ENCODE peak calls at places on chromosomes 7 and 10, in four cellular contexts. U is thyroid gland, P is spleen, Z is body of pancreas. C is an unnamed sample.

GRCh38 chr7:111090834-111091233 is at the start of gene LRRN3:
- DNase-seq in U (peak; percentile 68), P (no peak), Z (no peak), C (peak; percentile 91)

GRCh38 chr10:52864459-52865106 is 92.0 kb upstream of the MBL2 start:
- DNase-seq in Z (no peak), U (no peak), P (peak; percentile 67), C (peak; percentile 68)

GRCh38 chr7:1944619-1945210 is 274.6 kb downstream of the ELFN1 start:
- DNase-seq in U (no peak), P (peak; percentile 74), Z (no peak), C (no peak)

GRCh38 chr7:115297651-115298050 is 375.8 kb downstream of the MDFIC start:
- DNase-seq in P (no peak), Z (no peak), U (peak; percentile 41), C (peak; percentile 37)

GRCh38 chr7:111855842-111856227 is 293.5 kb upstream of the IMMP2L start:
- DNase-seq in U (no peak), P (no peak), Z (peak; percentile 18), C (peak; percentile 48)

GRCh38 chr10:51965451-51965850 is 266.1 kb upstream of the CSTF2T start:
- DNase-seq in P (no peak), U (no peak), Z (no peak), C (no peak)

GRCh38 chr7:131501422-131501821 is 55.0 kb downstream of the PODXL start:
- DNase-seq in U (no peak), Z (no peak), P (no peak), C (no peak)

GRCh38 chr7:125491137-125491536 is 561.5 kb upstream of the POT1 start:
- DNase-seq in Z (no peak), P (no peak), U (no peak), C (no peak)

GRCh38 chr10:23693398-23693797 is 254.5 kb downstream of the OTUD1 start:
- DNase-seq in P (peak; percentile 77), U (no peak), Z (no peak), C (peak; percentile 57)

GRCh38 chr7:108094933-108095710 is 35.0 kb downstream of the LAMB4 start:
- DNase-seq in P (no peak), Z (peak; percentile 69), U (peak; percentile 30), C (no peak)

GRCh38 chr10:110137142-110137545 is 70.3 kb upstream of the MXI1 start:
- DNase-seq in Z (no peak), U (no peak), P (no peak), C (no peak)

GRCh38 chr7:99560834-99561734 is 2.6 kb downstream of the ZNF655 start:
- DNase-seq in U (no peak), Z (no peak), P (no peak), C (no peak)

GRCh38 chr10:84177541-84178386 is 4.2 kb downstream of the GPR15LG start:
- DNase-seq in U (no peak), P (peak; percentile 87), Z (no peak), C (no peak)

GRCh38 chr10:122911889-122912484 is 1.6 kb downstream of the FAM24A start:
- DNase-seq in U (peak; percentile 53), Z (peak; percentile 56), P (no peak), C (peak; percentile 68)

GRCh38 chr7:129143724-129144094 is 798 bp upstream of the TSPAN33 start:
- DNase-seq in Z (no peak), P (no peak), U (no peak), C (no peak)

GRCh38 chr7:1533569-1534329 is 3.2 kb downstream of the MAFK start:
- DNase-seq in P (peak; percentile 84), U (peak; percentile 66), Z (peak; percentile 57), C (no peak)

GRCh38 chr7:74572301-74573090 is 85.0 kb upstream of the GTF2I start:
- DNase-seq in U (peak; percentile 69), Z (no peak), P (no peak), C (no peak)

GRCh38 chr7:39624202-39624807 is 933 bp downstream of the RALA start:
- DNase-seq in Z (no peak), P (no peak), U (peak; percentile 46), C (peak; percentile 39)

GRCh38 chr7:33909312-33909711 is 4.0 kb downstream of the BMPER start:
- DNase-seq in P (no peak), Z (no peak), U (no peak), C (no peak)

GRCh38 chr7:128931965-128932861 is 5.5 kb upstream of the IRF5 start:
- DNase-seq in P (no peak), Z (no peak), U (no peak), C (no peak)

GRCh38 chr10:111081595-111081994 is 4.8 kb downstream of the ADRA2A start:
- DNase-seq in U (no peak), Z (no peak), P (no peak), C (no peak)

GRCh38 chr7:3042861-3043489 is 692 bp downstream of the CARD11 start:
- DNase-seq in Z (no peak), P (peak; percentile 91), U (no peak), C (no peak)

GRCh38 chr7:38833329-38833728 is 75.7 kb downstream of the VPS41 start:
- DNase-seq in U (no peak), Z (no peak), P (no peak), C (no peak)

GRCh38 chr10:114172241-114172640 is 1.8 kb downstream of the CCDC186 start:
- DNase-seq in P (no peak), U (no peak), Z (no peak), C (no peak)

GRCh38 chr10:100341953-100342626 is 4.9 kb upstream of the SCD start:
- DNase-seq in U (peak; percentile 27), P (no peak), Z (peak; percentile 55), C (peak; percentile 75)

GRCh38 chr10:107013258-107014001 is 151.1 kb downstream of the SORCS1 start:
- DNase-seq in U (no peak), P (no peak), Z (no peak), C (no peak)
- H3K27ac ChIP-seq in U (peak overlapping the region; percentile 1), P (no peak overlapping the region), Z (no peak overlapping the region), C (no peak overlapping the region)

GRCh38 chr10:63465293-63466167 is at the start of gene JMJD1C:
- DNase-seq in Z (peak; percentile 76), U (peak; percentile 83), P (peak; percentile 95), C (peak; percentile 82)
- TF ChIP-seq POLR2A in Z (peak; percentile 82), U (peak; percentile 84), P (peak; percentile 71), C (no peak)

GRCh38 chr7:157932498-157933218 is 595.9 kb downstream of the DNAJB6 start:
- DNase-seq in P (no peak), U (no peak), Z (no peak), C (no peak)
- H3K9me3 ChIP-seq in P (peaks cover 31% of the 10 kb centered on the region), U (no peaks in the 10 kb centered on the region), Z (no peaks in the 10 kb centered on the region), C (no peaks in the 10 kb centered on the region)

DNA sequence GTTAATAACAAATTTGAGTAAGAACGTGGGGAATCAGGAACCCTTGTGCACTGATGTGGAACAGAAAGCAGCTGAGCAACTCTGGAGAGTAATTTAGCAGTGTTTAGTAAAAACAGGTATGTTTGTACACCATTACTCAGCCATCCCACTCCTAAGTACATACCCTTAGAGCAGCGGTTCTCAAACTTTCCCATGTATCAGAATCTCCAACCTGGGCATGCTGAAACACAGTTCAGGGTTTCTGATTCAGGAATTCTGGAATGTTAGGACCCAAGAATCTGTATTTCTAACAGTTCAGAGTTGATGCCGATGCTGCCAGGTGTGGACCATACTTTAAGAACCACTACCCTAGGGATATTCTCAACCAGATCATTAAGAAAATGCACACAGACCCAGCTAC is 5.1 kb downstream of the SGMS1 start:
- DNase-seq in U (peak; percentile 51), P (no peak), Z (no peak), C (no peak)
- H3K27ac ChIP-seq in U (peak overlapping the region; percentile 49), P (no peak overlapping the region), Z (no peak overlapping the region), C (no peak overlapping the region)

DNA sequence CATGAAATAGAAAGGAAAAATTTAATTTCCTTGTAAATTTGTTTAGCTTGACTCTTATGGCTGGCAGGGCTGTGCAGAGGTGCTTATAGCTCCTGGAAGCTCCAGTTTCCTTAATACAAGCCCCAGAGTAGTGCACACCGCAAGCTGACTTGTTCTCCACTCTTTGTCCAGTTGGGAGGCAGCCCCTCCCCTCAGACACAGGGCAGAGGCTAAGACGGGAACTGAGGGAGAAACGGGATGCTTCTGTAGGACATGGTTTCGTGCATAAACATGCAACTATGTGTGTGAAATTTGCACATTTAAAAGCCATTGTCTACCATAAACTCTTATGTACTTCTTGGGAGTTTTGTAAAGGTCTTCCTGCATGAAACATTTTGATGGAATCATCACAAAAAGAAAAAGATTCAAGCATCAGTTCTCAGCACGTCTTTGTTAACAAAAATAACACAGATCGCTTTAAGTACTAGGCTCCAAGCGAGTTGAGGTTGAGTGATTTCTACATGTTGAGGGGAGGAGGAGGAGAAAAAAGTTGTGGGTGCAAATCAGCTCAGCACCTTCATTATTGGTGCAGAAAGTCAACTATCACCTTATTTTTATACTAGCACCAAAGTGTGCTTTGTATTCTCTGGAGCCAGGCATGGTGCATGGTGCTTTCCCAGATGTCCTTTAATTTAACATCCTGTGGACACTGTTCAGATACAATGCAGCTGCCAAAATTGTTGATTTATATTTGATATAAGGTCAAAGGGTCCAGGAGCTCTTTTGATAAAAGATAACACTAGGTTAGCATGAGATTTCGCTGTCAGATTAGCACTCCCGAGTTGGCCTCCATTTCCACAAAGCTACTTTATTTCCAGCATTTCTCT is 124.5 kb downstream of the CHN2 start:
- DNase-seq in P (no peak), Z (no peak), U (no peak), C (no peak)
- TF ChIP-seq POLR2A in P (no peak), Z (no peak), U (no peak), C (no peak)

DNA sequence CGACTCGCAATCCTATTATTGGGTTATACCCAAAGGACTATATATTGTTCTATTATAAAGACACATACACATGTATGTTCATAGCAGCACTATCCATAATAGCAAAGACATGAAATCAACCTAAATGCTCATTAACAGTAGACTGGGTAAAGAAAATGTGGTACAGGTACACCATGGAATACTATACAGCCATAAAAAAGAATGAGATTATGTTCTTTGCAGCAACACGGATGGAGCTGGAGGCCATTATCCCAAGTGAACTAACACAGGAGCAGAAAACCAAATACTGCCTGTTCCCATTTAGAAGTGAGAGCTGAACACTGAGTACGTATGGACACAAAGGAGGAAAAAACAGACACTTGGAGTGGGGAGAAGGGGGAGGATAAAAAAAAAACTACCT is 536.8 kb upstream of the DPP6 start:
- DNase-seq in U (no peak), P (no peak), Z (no peak), C (no peak)
- H3K9me3 ChIP-seq in U (no peaks in the 10 kb centered on the region), P (peaks cover 44% of the 10 kb centered on the region), Z (no peaks in the 10 kb centered on the region), C (no peaks in the 10 kb centered on the region)

DNA sequence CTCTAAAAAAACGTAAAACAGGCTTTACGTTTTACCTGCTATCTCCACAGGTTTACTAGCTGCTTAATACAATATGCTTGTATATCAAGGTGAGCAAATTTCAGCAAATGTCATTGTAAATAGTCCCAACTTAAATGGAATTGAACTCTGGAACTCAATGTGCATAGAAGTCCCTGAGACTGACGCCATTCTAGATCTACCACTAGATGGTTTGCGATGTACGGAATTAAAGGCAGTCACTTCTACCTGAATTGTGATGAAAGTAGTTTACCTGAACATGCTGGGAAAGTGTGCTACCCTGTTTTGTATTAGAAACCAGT is 837 bp upstream of the SNX13 start:
- DNase-seq in U (no peak), Z (no peak), P (no peak), C (no peak)
- H3K27ac ChIP-seq in U (no peak overlapping the region), Z (peak overlapping the region; percentile 93), P (peak overlapping the region; percentile 99), C (peak overlapping the region; percentile 98)

C was measured in testis.